ENCODE peak calls at places on chromosomes 3 and 15, in eight cellular contexts. S is colonic mucosa; V is CD8-positive, alpha-beta memory T cell; B is GM23338; R is AG04450; F is substantia nigra; W is right atrium auricular region; Y is cardiac muscle cell. U is an unnamed sample.

GRCh38 chr3:55746808-55747413 is 259.8 kb upstream of the WNT5A start:
- DNase-seq in S (no peak), F (no peak), B (no peak), Y (no peak), R (no peak), W (no peak), V (no peak), U (no peak)

GRCh38 chr3:131356006-131356405 is 25.6 kb upstream of the NUDT16 start:
- DNase-seq in R (no peak), V (no peak), W (no peak), F (no peak), Y (no peak), B (no peak), S (no peak), U (no peak)

GRCh38 chr3:112605285-112605684 is 35.7 kb downstream of the CCDC80 start:
- DNase-seq in Y (no peak), V (no peak), R (peak; percentile 90), W (no peak), B (peak; percentile 55), F (no peak), S (no peak), U (no peak)

GRCh38 chr15:74956648-74957300 is at the start of gene RPP25:
- DNase-seq in B (peak; percentile 92), F (peak; percentile 32), V (peak; percentile 58), Y (peak; percentile 81), W (peak; percentile 87), R (no peak), S (peak; percentile 89), U (peak; percentile 79)

GRCh38 chr3:123412076-123412475 is 36.8 kb downstream of the ADCY5 start:
- DNase-seq in B (peak; percentile 64), S (no peak), W (no peak), Y (no peak), R (no peak), V (no peak), F (no peak), U (no peak)

GRCh38 chr3:170826047-170826446 is 43.9 kb downstream of the RPL22L1 start:
- DNase-seq in Y (no peak), V (no peak), B (peak; percentile 68), R (no peak), S (no peak), F (no peak), W (no peak), U (no peak)

GRCh38 chr15:83282859-83283812 is 1.3 kb downstream of the BNC1 start:
- DNase-seq in Y (peak; percentile 74), R (no peak), F (no peak), S (no peak), B (peak; percentile 71), V (no peak), W (no peak), U (no peak)

GRCh38 chr3:73621388-73621787 is 3.4 kb downstream of the PDZRN3 start:
- DNase-seq in W (no peak), R (no peak), Y (no peak), B (no peak), F (no peak), S (peak; percentile 29), V (no peak), U (no peak)

GRCh38 chr15:100131321-100132224 is 210.2 kb downstream of the ADAMTS17 start:
- DNase-seq in S (no peak), Y (peak; percentile 37), W (no peak), B (peak; percentile 37), R (no peak), V (no peak), F (no peak), U (no peak)

GRCh38 chr3:12536423-12536822 is 8.9 kb downstream of the MKRN2OS start:
- DNase-seq in W (no peak), S (no peak), Y (no peak), V (no peak), B (no peak), R (no peak), F (no peak), U (no peak)

GRCh38 chr3:76083992-76084391 is 298.6 kb upstream of the ZNF717 start:
- DNase-seq in S (no peak), R (peak; percentile 30), V (no peak), W (no peak), B (no peak), Y (no peak), F (no peak), U (no peak)

GRCh38 chr3:39639344-39640236 is 169.8 kb upstream of the MYRIP start:
- DNase-seq in S (no peak), W (peak; percentile 59), V (no peak), Y (no peak), R (peak; percentile 79), B (peak; percentile 33), F (no peak), U (peak; percentile 31)

GRCh38 chr3:111045564-111045963 is 26.1 kb upstream of the NECTIN3 start:
- DNase-seq in B (no peak), S (no peak), F (no peak), Y (no peak), W (no peak), V (no peak), R (no peak), U (no peak)

GRCh38 chr3:87167634-87168456 is 59.3 kb upstream of the CHMP2B start:
- DNase-seq in B (peak; percentile 71), V (no peak), S (peak; percentile 45), F (no peak), Y (peak; percentile 42), R (no peak), W (no peak), U (no peak)

GRCh38 chr15:67762610-67763368 is 62.5 kb upstream of the SKOR1 start:
- DNase-seq in F (no peak), S (no peak), B (no peak), W (no peak), V (no peak), Y (no peak), R (no peak), U (no peak)

GRCh38 chr3:133983576-133984560 is 45.9 kb downstream of the SLCO2A1 start:
- DNase-seq in B (no peak), F (no peak), R (no peak), V (no peak), S (no peak), W (no peak), Y (no peak), U (no peak)

GRCh38 chr3:161096771-161097367 is 8.3 kb downstream of the B3GALNT1 start:
- DNase-seq in W (no peak), R (no peak), Y (peak; percentile 29), B (peak; percentile 76), S (no peak), V (no peak), F (no peak), U (no peak)

GRCh38 chr3:150905766-150906165 is 527 bp upstream of the MINDY4B start:
- DNase-seq in Y (no peak), S (no peak), V (no peak), F (no peak), B (no peak), W (no peak), R (no peak), U (no peak)

GRCh38 chr15:88022711-88023110 is 233.8 kb downstream of the NTRK3 start:
- DNase-seq in B (no peak), S (no peak), Y (no peak), V (no peak), W (no peak), R (no peak), F (no peak), U (no peak)

GRCh38 chr3:10522646-10523303 is 17.4 kb upstream of the ATP2B2 start:
- DNase-seq in B (no peak), W (no peak), Y (no peak), F (no peak), R (no peak), V (no peak), S (no peak), U (no peak)

GRCh38 chr3:9196009-9196408 is 53.4 kb downstream of the SRGAP3 start:
- DNase-seq in F (no peak), V (no peak), S (no peak), W (no peak), B (peak; percentile 95), R (no peak), Y (peak; percentile 7), U (no peak)

GRCh38 chr3:198061119-198062067 is 101.4 kb downstream of the LMLN start:
- DNase-seq in Y (no peak), S (no peak), V (no peak), R (no peak), F (no peak), W (no peak), B (no peak), U (no peak)

GRCh38 chr15:74845581-74845980 is 2.6 kb upstream of the ULK3 start:
- DNase-seq in S (no peak), F (no peak), V (no peak), B (no peak), W (no peak), Y (no peak), R (no peak), U (no peak)

GRCh38 chr3:188901126-188901525 is 270.6 kb upstream of the TPRG1 start:
- DNase-seq in B (no peak), F (no peak), R (no peak), Y (no peak), S (no peak), W (no peak), V (no peak), U (no peak)

GRCh38 chr3:169310190-169310918 is 353.2 kb downstream of the MECOM start:
- DNase-seq in S (no peak), R (no peak), W (no peak), V (no peak), B (no peak), F (no peak), Y (no peak), U (no peak)

GRCh38 chr3:85691196-85691595 is 732.4 kb downstream of the CADM2 start:
- DNase-seq in R (no peak), S (no peak), Y (no peak), B (no peak), F (no peak), V (no peak), W (no peak), U (no peak)
- H3K27ac ChIP-seq in R (no peak overlapping the region), S (no peak overlapping the region), Y (no peak overlapping the region), B (no peak overlapping the region), F (no peak overlapping the region), V (no peak overlapping the region), W (no peak overlapping the region), U (no peak overlapping the region)

DNA sequence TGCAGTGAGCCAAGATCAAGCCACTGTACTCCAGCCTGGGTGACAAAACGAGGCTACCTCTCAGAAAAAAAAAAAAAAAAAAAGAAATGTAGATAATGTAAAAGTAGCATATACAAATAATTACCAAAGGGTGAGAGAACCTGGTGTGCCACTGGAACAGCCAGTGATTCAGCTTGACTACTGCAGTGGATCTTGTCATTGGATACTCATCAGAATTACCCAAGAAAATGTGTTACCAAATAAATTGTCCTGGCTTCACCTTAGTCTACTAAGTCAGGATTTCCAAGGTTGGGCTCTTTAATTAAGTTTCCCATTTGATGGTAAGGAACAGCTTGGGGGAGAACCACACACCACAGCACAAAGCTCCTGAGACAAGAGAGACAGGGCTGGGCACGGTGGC is 1.5 kb downstream of the NICN1 start:
- DNase-seq in F (no peak), Y (no peak), W (no peak), V (no peak), R (no peak), S (no peak), B (no peak), U (no peak)
- H3K27ac ChIP-seq in F (no peak overlapping the region), Y (no peak overlapping the region), W (no peak overlapping the region), V (no peak overlapping the region), R (no peak overlapping the region), S (no peak overlapping the region), B (no peak overlapping the region), U (no peak overlapping the region)

GRCh38 chr3:4745240-4745620 is 234.0 kb upstream of the BHLHE40 start:
- DNase-seq in Y (no peak), F (no peak), V (no peak), R (no peak), W (no peak), B (no peak), S (no peak), U (no peak)
- H3K27ac ChIP-seq in Y (no peak overlapping the region), F (no peak overlapping the region), V (no peak overlapping the region), R (no peak overlapping the region), W (peak overlapping the region; percentile 2), B (no peak overlapping the region), S (no peak overlapping the region), U (no peak overlapping the region)

GRCh38 chr3:172696357-172696756 is 14.5 kb downstream of the NCEH1 start:
- DNase-seq in S (peak; percentile 46), B (no peak), F (no peak), W (no peak), R (no peak), Y (no peak), V (no peak), U (no peak)
- H3K27ac ChIP-seq in S (peak overlapping the region; percentile 66), B (no peak overlapping the region), F (no peak overlapping the region), W (no peak overlapping the region), R (no peak overlapping the region), Y (no peak overlapping the region), V (no peak overlapping the region), U (no peak overlapping the region)